ENCODE peak calls at places on chromosomes 5 and 9, in seven cellular contexts. I is G401, B is T-cell, L is H9, E is head of caudate nucleus, C is fibroblast of mammary gland, V is foreskin fibroblast. H is an unnamed sample.
A peak's percentile ranks its signal among the peaks of the same experiment; 100 is the strongest.

GRCh38 chr5:128213340-128213739 is 129.8 kb downstream of the SLC12A2 start:
- DNase-seq in I (peak; percentile 63), B (peak; percentile 11), L (peak; percentile 65), E (peak; percentile 55), C (peak; percentile 81), V (peak; percentile 60), H (no peak)

GRCh38 chr5:52063186-52063585 is 679.9 kb downstream of the ISL1 start:
- DNase-seq in I (no peak), B (no peak), L (no peak), E (no peak), C (no peak), V (no peak), H (no peak)

GRCh38 chr9:121652037-121652837 is 803 bp downstream of the DAB2IP start:
- DNase-seq in I (no peak), B (no peak), L (peak; percentile 47), E (no peak), C (no peak), V (no peak), H (no peak)

GRCh38 chr5:32280656-32281081 is 32.1 kb downstream of the MTMR12 start:
- DNase-seq in I (no peak), B (no peak), L (no peak), E (no peak), C (no peak), V (no peak), H (peak; percentile 68)

GRCh38 chr5:141788296-141788980 is 89.8 kb downstream of the PCDH1 start:
- DNase-seq in I (no peak), B (no peak), L (no peak), E (no peak), C (no peak), V (no peak), H (no peak)

GRCh38 chr5:135954899-135955298 is at the start of gene LECT2:
- DNase-seq in I (no peak), B (no peak), L (no peak), E (no peak), C (no peak), V (no peak), H (no peak)

GRCh38 chr5:123476696-123477095 is 35.3 kb upstream of the CSNK1G3 start:
- DNase-seq in I (no peak), B (no peak), L (no peak), E (no peak), C (peak; percentile 43), V (no peak), H (no peak)

GRCh38 chr9:70172532-70172931 is 86.2 kb upstream of the SMC5 start:
- DNase-seq in I (no peak), B (no peak), L (no peak), E (no peak), C (no peak), V (no peak), H (no peak)

GRCh38 chr5:172791291-172791690 is 20.3 kb upstream of the DUSP1 start:
- DNase-seq in I (no peak), B (no peak), L (peak; percentile 17), E (peak; percentile 23), C (no peak), V (no peak), H (no peak)

GRCh38 chr5:141605523-141606277 is 13.1 kb downstream of the DIAPH1 start:
- DNase-seq in I (no peak), B (peak; percentile 65), L (no peak), E (no peak), C (peak; percentile 68), V (no peak), H (peak; percentile 71)

GRCh38 chr5:86118542-86118941 is 499.2 kb upstream of the COX7C start:
- DNase-seq in I (no peak), B (no peak), L (no peak), E (no peak), C (no peak), V (no peak), H (no peak)

GRCh38 chr9:98825414-98825813 is 17.9 kb downstream of the GALNT12 start:
- DNase-seq in I (no peak), B (no peak), L (no peak), E (no peak), C (no peak), V (no peak), H (no peak)

GRCh38 chr5:170115925-170116324 is 10.2 kb downstream of the FOXI1 start:
- DNase-seq in I (no peak), B (no peak), L (peak; percentile 4), E (no peak), C (no peak), V (no peak), H (no peak)

GRCh38 chr5:169164481-169164925 is 136.4 kb downstream of the SLIT3 start:
- DNase-seq in I (peak; percentile 98), B (no peak), L (peak; percentile 48), E (no peak), C (peak; percentile 73), V (peak; percentile 72), H (no peak)

GRCh38 chr5:34043099-34043876 is at the start of gene C1QTNF3:
- DNase-seq in I (peak; percentile 31), B (no peak), L (no peak), E (no peak), C (no peak), V (no peak), H (no peak)

GRCh38 chr5:168238422-168238821 is 53.0 kb upstream of the WWC1 start:
- DNase-seq in I (peak; percentile 45), B (no peak), L (no peak), E (no peak), C (no peak), V (no peak), H (no peak)

GRCh38 chr5:42749020-42749419 is 7.6 kb upstream of the CCDC152 start:
- DNase-seq in I (no peak), B (no peak), L (no peak), E (no peak), C (no peak), V (no peak), H (no peak)

GRCh38 chr9:116198344-116198743 is 44.8 kb downstream of the PAPPA start:
- DNase-seq in I (no peak), B (no peak), L (no peak), E (no peak), C (peak; percentile 33), V (no peak), H (no peak)

GRCh38 chr5:171845857-171846785 is 60.5 kb downstream of the SMIM23 start:
- DNase-seq in I (peak; percentile 9), B (no peak), L (peak; percentile 57), E (no peak), C (peak; percentile 59), V (peak; percentile 38), H (no peak)

GRCh38 chr5:51396797-51397196 is 13.5 kb downstream of the ISL1 start:
- DNase-seq in I (no peak), B (no peak), L (no peak), E (no peak), C (no peak), V (no peak), H (no peak)

GRCh38 chr9:122619996-122620395 is 5.5 kb downstream of the OR1Q1 start:
- DNase-seq in I (no peak), B (no peak), L (no peak), E (no peak), C (no peak), V (no peak), H (no peak)

GRCh38 chr5:128202320-128202719 is 118.8 kb downstream of the SLC12A2 start:
- DNase-seq in I (no peak), B (no peak), L (no peak), E (no peak), C (no peak), V (no peak), H (no peak)

GRCh38 chr9:4382722-4383317 is 83.0 kb upstream of the GLIS3 start:
- DNase-seq in I (peak; percentile 80), B (peak; percentile 11), L (no peak), E (no peak), C (peak; percentile 41), V (peak; percentile 4), H (peak; percentile 8)

GRCh38 chr5:17282283-17283120 is 65.1 kb downstream of the BASP1 start:
- DNase-seq in I (no peak), B (no peak), L (peak; percentile 30), E (peak; percentile 45), C (no peak), V (no peak), H (peak; percentile 73)

GRCh38 chr5:83871533-83872380 is 151.1 kb upstream of the HAPLN1 start:
- DNase-seq in I (no peak), B (no peak), L (no peak), E (no peak), C (no peak), V (no peak), H (no peak)

GRCh38 chr9:88653926-88654325 is 118.9 kb downstream of the NXNL2 start:
- DNase-seq in I (no peak), B (no peak), L (no peak), E (no peak), C (peak; percentile 90), V (peak; percentile 70), H (no peak)

GRCh38 chr9:92138157-92138959 is 23.1 kb upstream of the SPTLC1 start:
- DNase-seq in I (peak; percentile 74), B (peak; percentile 68), L (peak; percentile 86), E (peak; percentile 85), C (peak; percentile 49), V (peak; percentile 35), H (peak; percentile 42)

GRCh38 chr5:133924221-133924920 is 44.1 kb downstream of the C5orf15 start:
- DNase-seq in I (peak; percentile 85), B (no peak), L (no peak), E (no peak), C (no peak), V (no peak), H (no peak)

GRCh38 chr5:167261309-167262100 is 1029.9 kb upstream of the WWC1 start:
- DNase-seq in I (no peak), B (no peak), L (peak; percentile 36), E (no peak), C (peak; percentile 13), V (no peak), H (no peak)

GRCh38 chr9:93968451-93969327 is 13.5 kb upstream of the BARX1 start:
- DNase-seq in I (no peak), B (no peak), L (peak; percentile 44), E (no peak), C (no peak), V (no peak), H (no peak)

GRCh38 chr9:38346811-38347735 is 45.4 kb upstream of the ALDH1B1 start:
- DNase-seq in I (no peak), B (no peak), L (peak; percentile 31), E (no peak), C (no peak), V (no peak), H (no peak)

GRCh38 chr9:2765250-2765880 is 48.1 kb downstream of the KCNV2 start:
- DNase-seq in I (no peak), B (no peak), L (no peak), E (no peak), C (no peak), V (no peak), H (no peak)

GRCh38 chr9:124297553-124297905 is 39.8 kb downstream of the NEK6 start:
- DNase-seq in I (peak; percentile 20), B (no peak), L (peak; percentile 77), E (peak; percentile 61), C (peak; percentile 89), V (peak; percentile 94), H (no peak)

GRCh38 chr5:73596705-73597328 is 29.2 kb upstream of the ARHGEF28 start:
- DNase-seq in I (no peak), B (no peak), L (no peak), E (no peak), C (peak; percentile 56), V (no peak), H (no peak)

GRCh38 chr5:3312299-3312698 is 283.3 kb upstream of the IRX1 start:
- DNase-seq in I (no peak), B (no peak), L (no peak), E (no peak), C (no peak), V (no peak), H (no peak)

GRCh38 chr9:136138566-136138965 is 19.9 kb upstream of the TMEM250 start:
- DNase-seq in I (peak; percentile 44), B (peak; percentile 39), L (peak; percentile 91), E (no peak), C (peak; percentile 21), V (no peak), H (no peak)

GRCh38 chr9:36207016-36207415 is 16.3 kb downstream of the CLTA start:
- DNase-seq in I (no peak), B (no peak), L (no peak), E (peak; percentile 61), C (peak; percentile 55), V (peak; percentile 37), H (no peak)

GRCh38 chr5:160312960-160313734 is 783 bp upstream of the CCNJL start:
- DNase-seq in I (peak; percentile 63), B (no peak), L (no peak), E (no peak), C (no peak), V (no peak), H (no peak)

H was measured in GM06990.